ENCODE peak calls at places on chromosomes 6 and 20, in four cellular contexts. F is GM10248, I is GDM1, W is ACHN. X is an unnamed sample.
A peak's percentile ranks its signal among the peaks of the same experiment; 100 is the strongest.

GRCh38 chr20:14477125-14477524 is 139.7 kb upstream of the FLRT3 start:
- DNase-seq in F (no peak), W (peak; percentile 77), I (no peak), X (no peak)

GRCh38 chr6:18211338-18211737 is 53.0 kb downstream of the DEK start:
- DNase-seq in F (peak; percentile 81), W (no peak), I (no peak), X (peak; percentile 91)

GRCh38 chr6:110039996-110040383 is 61.9 kb downstream of the GPR6 start:
- DNase-seq in W (peak; percentile 50), F (peak; percentile 51), I (peak; percentile 46), X (no peak)

GRCh38 chr6:5866547-5867051 is 140.1 kb downstream of the NRN1 start:
- DNase-seq in W (peak; percentile 28), I (no peak), F (no peak), X (no peak)

GRCh38 chr6:4607026-4607704 is 169.0 kb upstream of the CDYL start:
- DNase-seq in F (no peak), I (no peak), W (peak; percentile 71), X (no peak)

GRCh38 chr6:30513451-30513850 is 24.1 kb downstream of the HLA-E start:
- DNase-seq in F (no peak), W (no peak), I (no peak), X (no peak)

GRCh38 chr6:85124472-85125428 is 325.1 kb upstream of the NT5E start:
- DNase-seq in I (no peak), W (no peak), F (no peak), X (no peak)

GRCh38 chr6:75171151-75171550 is 34.7 kb downstream of the COL12A1 start:
- DNase-seq in I (no peak), W (no peak), F (no peak), X (no peak)

GRCh38 chr20:36836591-36837329 is 39.2 kb upstream of the TLDC2 start:
- DNase-seq in F (peak; percentile 74), W (peak; percentile 74), I (peak; percentile 68), X (no peak)

GRCh38 chr20:32474967-32475819 is 109.9 kb downstream of the NOL4L start:
- DNase-seq in W (peak; percentile 90), F (peak; percentile 82), I (no peak), X (no peak)

GRCh38 chr6:28940294-28940858 is 16.6 kb upstream of the TRIM27 start:
- DNase-seq in I (no peak), F (no peak), W (peak; percentile 32), X (peak; percentile 37)

GRCh38 chr6:17768388-17768787 is 61.7 kb upstream of the NUP153 start:
- DNase-seq in W (peak; percentile 23), I (no peak), F (no peak), X (no peak)

GRCh38 chr6:40997256-40997957 is 41.6 kb downstream of the UNC5CL start:
- DNase-seq in W (peak; percentile 70), I (no peak), F (no peak), X (no peak)

GRCh38 chr6:125370343-125370742 is 68.6 kb upstream of the HDDC2 start:
- DNase-seq in W (no peak), I (no peak), F (no peak), X (no peak)

GRCh38 chr6:107712523-107713213 is 111.4 kb downstream of the SCML4 start:
- DNase-seq in W (no peak), I (no peak), F (no peak), X (no peak)

GRCh38 chr20:21693322-21693721 is 12.1 kb upstream of the PAX1 start:
- DNase-seq in I (no peak), W (peak; percentile 28), F (no peak), X (no peak)

GRCh38 chr20:17023811-17024210 is 203.0 kb upstream of the PCSK2 start:
- DNase-seq in F (no peak), W (no peak), I (no peak), X (no peak)

GRCh38 chr6:70667256-70667710 is 400 bp upstream of the SMAP1 start:
- DNase-seq in W (peak; percentile 2), F (no peak), I (no peak), X (no peak)